ENCODE peak calls at places on chromosomes 12 and 14, in four cellular contexts. One of them, this sample, is unnamed.

GRCh38 chr14:104145826-104146642 is 7.6 kb downstream of the KIF26A start:
- DNase-seq in fibroblast of lung: no peak
- DNase-seq in lung: no peak
- DNase-seq in PC-3: no peak
- DNase-seq in this sample: no peak

GRCh38 chr12:16350682-16351081 is 3.2 kb downstream of the MGST1 start:
- DNase-seq in fibroblast of lung: peak; percentile 97
- DNase-seq in lung: peak; percentile 80
- DNase-seq in PC-3: peak; percentile 95
- DNase-seq in this sample: no peak

GRCh38 chr12:58204086-58204485 is 262.7 kb downstream of the ATP23 start:
- DNase-seq in fibroblast of lung: no peak
- DNase-seq in lung: no peak
- DNase-seq in PC-3: no peak
- DNase-seq in this sample: no peak

GRCh38 chr12:132955094-132955932 is 793 bp downstream of the ZNF605 start:
- DNase-seq in fibroblast of lung: peak; percentile 81
- DNase-seq in lung: peak; percentile 35
- DNase-seq in PC-3: peak; percentile 69
- DNase-seq in this sample: peak; percentile 16

GRCh38 chr14:78959674-78960264 is 789.6 kb downstream of the NRXN3 start:
- DNase-seq in fibroblast of lung: peak; percentile 76
- DNase-seq in lung: peak; percentile 55
- DNase-seq in PC-3: peak; percentile 78
- DNase-seq in this sample: peak; percentile 16

GRCh38 chr12:15679146-15679545 is 110.0 kb downstream of the EPS8 start:
- DNase-seq in fibroblast of lung: peak; percentile 53
- DNase-seq in lung: no peak
- DNase-seq in PC-3: no peak
- DNase-seq in this sample: no peak

GRCh38 chr12:132481771-132482745 is 7.9 kb upstream of the FBRSL1 start:
- DNase-seq in fibroblast of lung: no peak
- DNase-seq in lung: no peak
- DNase-seq in PC-3: no peak
- DNase-seq in this sample: no peak

GRCh38 chr12:2286461-2287131 is 233.8 kb downstream of the CACNA1C start:
- DNase-seq in fibroblast of lung: no peak
- DNase-seq in lung: no peak
- DNase-seq in PC-3: no peak
- DNase-seq in this sample: no peak

GRCh38 chr14:73796881-73797539 is 54.6 kb upstream of the PTGR2 start:
- DNase-seq in fibroblast of lung: no peak
- DNase-seq in lung: no peak
- DNase-seq in PC-3: no peak
- DNase-seq in this sample: no peak

GRCh38 chr14:28382460-28383220 is 383.9 kb upstream of the FOXG1 start:
- DNase-seq in fibroblast of lung: peak; percentile 77
- DNase-seq in lung: no peak
- DNase-seq in PC-3: peak; percentile 96
- DNase-seq in this sample: no peak

GRCh38 chr14:68526420-68527105 is 266.3 kb downstream of the ZFP36L1 start:
- DNase-seq in fibroblast of lung: no peak
- DNase-seq in lung: peak; percentile 67
- DNase-seq in PC-3: peak; percentile 45
- DNase-seq in this sample: no peak

DNA sequence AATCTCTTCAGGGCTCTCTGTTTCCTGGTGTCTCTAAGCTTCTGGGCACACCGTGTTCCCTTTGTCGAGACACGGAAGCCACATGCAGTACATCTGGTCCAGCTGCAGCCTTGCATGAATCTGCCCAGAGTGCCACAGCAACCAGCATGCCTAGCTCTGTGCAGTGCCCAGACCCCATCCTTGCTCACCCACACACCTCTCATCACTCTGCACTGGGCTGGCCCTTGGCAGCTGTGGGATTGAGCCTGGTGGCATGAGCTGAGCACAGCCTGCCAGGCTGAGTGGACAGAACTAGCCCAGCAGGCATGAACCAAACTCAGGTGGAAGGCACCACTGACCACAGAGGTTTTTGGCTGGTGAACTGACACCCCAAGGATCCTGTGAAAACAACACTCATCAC is 279.9 kb downstream of the ATXN7L3B start:
- DNase-seq in fibroblast of lung: no peak
- DNase-seq in lung: no peak
- DNase-seq in PC-3: no peak
- DNase-seq in this sample: no peak
- TF ChIP-seq CTCF in fibroblast of lung: no peak
- TF ChIP-seq CTCF in lung: no peak
- TF ChIP-seq CTCF in PC-3: no peak
- TF ChIP-seq CTCF in this sample: no peak

DNA sequence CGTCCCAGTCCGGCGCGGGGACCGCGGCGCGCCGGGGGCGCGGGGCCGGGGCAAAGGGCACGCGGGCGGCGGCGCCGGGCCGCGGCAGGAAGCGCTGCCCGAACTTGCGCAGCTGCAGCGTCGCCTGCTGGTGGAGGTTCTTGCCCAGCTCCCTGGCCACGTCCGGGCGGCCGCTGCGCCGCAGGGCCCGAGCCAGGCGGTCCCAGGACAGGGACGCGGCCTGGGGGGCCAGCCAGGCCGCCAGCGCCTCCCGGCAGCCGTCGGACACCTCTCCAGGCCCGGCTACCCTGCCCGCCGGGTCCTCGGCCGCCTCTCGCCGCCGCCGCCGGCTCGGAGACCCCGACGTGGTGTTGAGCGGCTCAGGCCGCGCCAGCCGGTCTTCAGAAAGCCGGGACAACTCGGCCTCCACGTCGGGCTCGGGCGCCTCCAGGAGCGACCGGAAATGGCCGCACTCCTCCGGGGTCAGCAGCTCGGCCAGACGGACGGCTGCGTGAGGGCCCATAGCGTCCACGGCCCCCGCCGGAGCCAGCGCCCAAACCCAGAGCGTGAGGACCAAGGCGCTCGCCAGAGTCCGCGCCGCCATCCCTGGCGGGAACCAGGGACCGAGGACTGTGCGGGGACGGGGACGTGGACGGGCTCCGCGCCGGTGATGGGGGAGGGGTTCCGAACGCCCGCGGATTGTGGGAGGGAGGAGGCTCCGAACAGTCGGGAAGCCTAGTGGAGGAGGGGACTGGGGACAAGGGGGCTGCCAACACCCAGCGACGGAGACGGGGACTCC is 34.0 kb downstream of the FIGNL2 start:
- DNase-seq in fibroblast of lung: peak; percentile 81
- DNase-seq in lung: peak; percentile 65
- DNase-seq in PC-3: peak; percentile 78
- DNase-seq in this sample: peak; percentile 22
- H3K4me3 ChIP-seq in fibroblast of lung: peak overlapping the region; percentile 30
- H3K4me3 ChIP-seq in lung: peak overlapping the region; percentile 35
- H3K4me3 ChIP-seq in PC-3: peak overlapping the region; percentile 87
- H3K4me3 ChIP-seq in this sample: no peak overlapping the region

GRCh38 chr12:113860059-113860820 is 105.9 kb downstream of the RBM19 start:
- DNase-seq in fibroblast of lung: no peak
- DNase-seq in lung: no peak
- DNase-seq in PC-3: no peak
- DNase-seq in this sample: peak; percentile 67
- TF ChIP-seq CTCF in fibroblast of lung: no peak
- TF ChIP-seq CTCF in lung: no peak
- TF ChIP-seq CTCF in PC-3: peak; percentile 27
- TF ChIP-seq CTCF in this sample: no peak

GRCh38 chr12:106137456-106138278 is 1.1 kb downstream of the NUAK1 start:
- DNase-seq in fibroblast of lung: no peak
- DNase-seq in lung: no peak
- DNase-seq in PC-3: no peak
- DNase-seq in this sample: no peak
- H3K4me3 ChIP-seq in fibroblast of lung: peak overlapping the region; percentile 66
- H3K4me3 ChIP-seq in lung: peak overlapping the region; percentile 67
- H3K4me3 ChIP-seq in PC-3: peak overlapping the region; percentile 82
- H3K4me3 ChIP-seq in this sample: no peak overlapping the region

GRCh38 chr12:13666806-13667205 is 314.6 kb downstream of the GRIN2B start:
- DNase-seq in fibroblast of lung: no peak
- DNase-seq in lung: no peak
- DNase-seq in PC-3: no peak
- DNase-seq in this sample: no peak
- TF ChIP-seq CTCF in fibroblast of lung: no peak
- TF ChIP-seq CTCF in lung: no peak
- TF ChIP-seq CTCF in PC-3: no peak
- TF ChIP-seq CTCF in this sample: no peak

DNA sequence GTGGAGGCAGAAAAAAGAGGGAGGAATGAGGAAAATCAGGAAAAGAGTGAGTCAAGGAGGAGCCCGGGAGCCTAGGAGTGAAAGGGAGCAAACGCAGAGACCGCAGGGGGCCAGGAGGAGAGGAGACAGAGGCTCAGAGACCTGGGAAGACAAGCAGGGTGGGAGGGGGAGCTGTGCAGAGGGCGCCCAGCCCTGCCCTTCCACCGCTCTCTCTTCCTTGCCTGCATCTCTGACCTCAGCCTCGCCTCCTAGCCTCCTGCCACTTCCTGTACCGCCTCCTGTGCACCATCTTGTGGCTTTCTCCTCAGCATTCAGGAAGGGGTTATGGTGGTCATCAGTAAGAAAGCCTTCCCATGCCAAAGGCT is 1.3 kb downstream of the CLSTN3 start:
- DNase-seq in fibroblast of lung: no peak
- DNase-seq in lung: no peak
- DNase-seq in PC-3: no peak
- DNase-seq in this sample: no peak
- H3K4me3 ChIP-seq in fibroblast of lung: no peak overlapping the region
- H3K4me3 ChIP-seq in lung: no peak overlapping the region
- H3K4me3 ChIP-seq in PC-3: peak overlapping the region; percentile 81
- H3K4me3 ChIP-seq in this sample: no peak overlapping the region